ENCODE peak calls at places on chromosomes 3 and 15, in eight cellular contexts. One of them, this sample, is unnamed.

GRCh38 chr3:190860531-190860930 is 2.0 kb downstream of the GMNC start:
- DNase-seq in esophagus squamous epithelium: no peak
- DNase-seq in hepatocyte: no peak
- DNase-seq in heart left ventricle: no peak
- DNase-seq in GM23338: peak
- DNase-seq in stomach: no peak
- DNase-seq in neural progenitor cell: no peak
- DNase-seq in spleen: no peak
- DNase-seq in this sample: no peak

GRCh38 chr3:115363071-115363470 is 216.0 kb upstream of the ZBTB20 start:
- DNase-seq in neural progenitor cell: no peak
- DNase-seq in hepatocyte: no peak
- DNase-seq in heart left ventricle: no peak
- DNase-seq in spleen: no peak
- DNase-seq in GM23338: no peak
- DNase-seq in stomach: no peak
- DNase-seq in esophagus squamous epithelium: no peak
- DNase-seq in this sample: no peak

GRCh38 chr3:31937225-31937624 is 43.8 kb downstream of the OSBPL10 start:
- DNase-seq in stomach: no peak
- DNase-seq in esophagus squamous epithelium: no peak
- DNase-seq in GM23338: no peak
- DNase-seq in heart left ventricle: no peak
- DNase-seq in hepatocyte: no peak
- DNase-seq in neural progenitor cell: no peak
- DNase-seq in spleen: no peak
- DNase-seq in this sample: no peak

GRCh38 chr15:80494311-80494710 is 90.1 kb downstream of the ARNT2 start:
- DNase-seq in hepatocyte: no peak
- DNase-seq in neural progenitor cell: no peak
- DNase-seq in GM23338: no peak
- DNase-seq in spleen: no peak
- DNase-seq in heart left ventricle: no peak
- DNase-seq in esophagus squamous epithelium: no peak
- DNase-seq in stomach: no peak
- DNase-seq in this sample: no peak

GRCh38 chr15:64597469-64597806 is 137.1 kb downstream of the ZNF609 start:
- DNase-seq in neural progenitor cell: no peak
- DNase-seq in stomach: no peak
- DNase-seq in spleen: no peak
- DNase-seq in hepatocyte: no peak
- DNase-seq in esophagus squamous epithelium: no peak
- DNase-seq in heart left ventricle: no peak
- DNase-seq in GM23338: no peak
- DNase-seq in this sample: no peak

GRCh38 chr15:40238927-40239591 is at the start of gene PAK6:
- DNase-seq in neural progenitor cell: peak
- DNase-seq in heart left ventricle: no peak
- DNase-seq in GM23338: peak
- DNase-seq in spleen: no peak
- DNase-seq in hepatocyte: peak
- DNase-seq in esophagus squamous epithelium: no peak
- DNase-seq in stomach: peak
- DNase-seq in this sample: no peak

GRCh38 chr3:143121240-143122088 is 1.9 kb downstream of the CHST2 start:
- DNase-seq in neural progenitor cell: no peak
- DNase-seq in heart left ventricle: peak
- DNase-seq in spleen: peak
- DNase-seq in stomach: peak
- DNase-seq in esophagus squamous epithelium: no peak
- DNase-seq in GM23338: peak
- DNase-seq in hepatocyte: no peak
- DNase-seq in this sample: peak

GRCh38 chr15:44706946-44707636 is 4.0 kb downstream of the PATL2 start:
- DNase-seq in spleen: no peak
- DNase-seq in esophagus squamous epithelium: no peak
- DNase-seq in neural progenitor cell: no peak
- DNase-seq in GM23338: no peak
- DNase-seq in stomach: peak
- DNase-seq in hepatocyte: peak
- DNase-seq in heart left ventricle: no peak
- DNase-seq in this sample: no peak

GRCh38 chr15:97023131-97023844 is 692.8 kb downstream of the NR2F2 start:
- DNase-seq in GM23338: peak
- DNase-seq in esophagus squamous epithelium: no peak
- DNase-seq in spleen: no peak
- DNase-seq in heart left ventricle: no peak
- DNase-seq in neural progenitor cell: no peak
- DNase-seq in hepatocyte: no peak
- DNase-seq in stomach: no peak
- DNase-seq in this sample: no peak

GRCh38 chr15:63729115-63729884 is 104.4 kb downstream of the HERC1 start:
- DNase-seq in GM23338: no peak
- DNase-seq in heart left ventricle: no peak
- DNase-seq in esophagus squamous epithelium: no peak
- DNase-seq in hepatocyte: no peak
- DNase-seq in neural progenitor cell: no peak
- DNase-seq in spleen: no peak
- DNase-seq in stomach: no peak
- DNase-seq in this sample: no peak

GRCh38 chr15:88653200-88654064 is 14.6 kb downstream of the ISG20 start:
- DNase-seq in spleen: peak
- DNase-seq in neural progenitor cell: no peak
- DNase-seq in hepatocyte: no peak
- DNase-seq in heart left ventricle: no peak
- DNase-seq in stomach: no peak
- DNase-seq in esophagus squamous epithelium: no peak
- DNase-seq in GM23338: no peak
- DNase-seq in this sample: no peak

GRCh38 chr3:57583544-57583943 is 13.6 kb downstream of the ARF4 start:
- DNase-seq in hepatocyte: peak
- DNase-seq in spleen: no peak
- DNase-seq in neural progenitor cell: no peak
- DNase-seq in stomach: no peak
- DNase-seq in esophagus squamous epithelium: no peak
- DNase-seq in GM23338: no peak
- DNase-seq in heart left ventricle: no peak
- DNase-seq in this sample: no peak

GRCh38 chr3:190205739-190206138 is 85.0 kb upstream of the P3H2 start:
- DNase-seq in hepatocyte: no peak
- DNase-seq in stomach: no peak
- DNase-seq in spleen: no peak
- DNase-seq in neural progenitor cell: no peak
- DNase-seq in GM23338: no peak
- DNase-seq in heart left ventricle: no peak
- DNase-seq in esophagus squamous epithelium: no peak
- DNase-seq in this sample: peak

DNA sequence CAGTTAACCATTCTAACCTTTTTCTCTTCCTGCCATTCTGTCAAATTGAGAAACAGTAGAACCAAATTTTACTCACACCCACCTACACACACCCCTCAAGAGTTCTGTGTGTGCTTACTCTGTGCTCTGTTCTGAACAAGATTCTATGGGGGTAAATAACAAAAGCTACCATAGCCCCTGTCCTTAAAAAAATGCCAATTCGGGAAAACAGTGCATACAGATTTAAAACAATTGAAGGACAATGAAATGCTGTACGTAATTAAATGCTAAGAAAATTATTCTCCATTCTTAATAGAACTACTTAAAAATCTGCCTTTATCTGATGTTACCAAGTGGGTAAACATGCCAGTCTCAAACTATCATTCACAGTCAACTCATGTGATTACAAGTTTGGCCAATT is 1107.5 kb downstream of the TUSC7 start:
- DNase-seq in hepatocyte: no peak
- DNase-seq in stomach: no peak
- DNase-seq in spleen: no peak
- DNase-seq in esophagus squamous epithelium: no peak
- DNase-seq in neural progenitor cell: no peak
- DNase-seq in heart left ventricle: no peak
- DNase-seq in GM23338: no peak
- DNase-seq in this sample: no peak
- TF ChIP-seq CTCF in hepatocyte: no peak
- TF ChIP-seq CTCF in stomach: no peak
- TF ChIP-seq CTCF in spleen: no peak
- TF ChIP-seq CTCF in esophagus squamous epithelium: no peak
- TF ChIP-seq CTCF in neural progenitor cell: no peak
- TF ChIP-seq CTCF in heart left ventricle: no peak
- TF ChIP-seq CTCF in GM23338: no peak
- TF ChIP-seq CTCF in this sample: no peak

GRCh38 chr3:182698078-182698477 is 95.2 kb upstream of the ATP11B start:
- DNase-seq in spleen: no peak
- DNase-seq in esophagus squamous epithelium: no peak
- DNase-seq in stomach: no peak
- DNase-seq in hepatocyte: no peak
- DNase-seq in neural progenitor cell: no peak
- DNase-seq in GM23338: no peak
- DNase-seq in heart left ventricle: no peak
- DNase-seq in this sample: no peak

GRCh38 chr3:182704926-182705325 is 88.4 kb upstream of the ATP11B start:
- DNase-seq in GM23338: peak
- DNase-seq in heart left ventricle: no peak
- DNase-seq in neural progenitor cell: peak
- DNase-seq in spleen: no peak
- DNase-seq in stomach: no peak
- DNase-seq in hepatocyte: no peak
- DNase-seq in esophagus squamous epithelium: no peak
- DNase-seq in this sample: no peak

GRCh38 chr3:182699550-182700170 is 93.6 kb upstream of the ATP11B start:
- DNase-seq in esophagus squamous epithelium: no peak
- DNase-seq in heart left ventricle: no peak
- DNase-seq in GM23338: no peak
- DNase-seq in spleen: no peak
- DNase-seq in neural progenitor cell: no peak
- DNase-seq in hepatocyte: no peak
- DNase-seq in stomach: no peak
- DNase-seq in this sample: no peak

GRCh38 chr3:182703233-182703632 is 90.1 kb upstream of the ATP11B start:
- DNase-seq in hepatocyte: no peak
- DNase-seq in spleen: no peak
- DNase-seq in GM23338: no peak
- DNase-seq in neural progenitor cell: no peak
- DNase-seq in heart left ventricle: no peak
- DNase-seq in esophagus squamous epithelium: no peak
- DNase-seq in stomach: no peak
- DNase-seq in this sample: no peak

GRCh38 chr3:182702216-182702615 is 91.1 kb upstream of the ATP11B start:
- DNase-seq in esophagus squamous epithelium: no peak
- DNase-seq in heart left ventricle: no peak
- DNase-seq in GM23338: no peak
- DNase-seq in stomach: no peak
- DNase-seq in neural progenitor cell: no peak
- DNase-seq in spleen: no peak
- DNase-seq in hepatocyte: no peak
- DNase-seq in this sample: no peak
- H3K27ac ChIP-seq in esophagus squamous epithelium: no peak
- H3K27ac ChIP-seq in heart left ventricle: no peak
- H3K27ac ChIP-seq in GM23338: no peak
- H3K27ac ChIP-seq in stomach: no peak
- H3K27ac ChIP-seq in neural progenitor cell: no peak
- H3K27ac ChIP-seq in spleen: no peak
- H3K27ac ChIP-seq in hepatocyte: no peak
- H3K27ac ChIP-seq in this sample: no peak

GRCh38 chr15:91853501-91853967 is at the start of gene SLCO3A1:
- DNase-seq in neural progenitor cell: peak
- DNase-seq in hepatocyte: peak
- DNase-seq in stomach: peak
- DNase-seq in spleen: no peak
- DNase-seq in esophagus squamous epithelium: no peak
- DNase-seq in heart left ventricle: peak
- DNase-seq in GM23338: peak
- DNase-seq in this sample: no peak
- TF ChIP-seq CTCF in neural progenitor cell: no peak
- TF ChIP-seq CTCF in hepatocyte: no peak
- TF ChIP-seq CTCF in stomach: no peak
- TF ChIP-seq CTCF in spleen: no peak
- TF ChIP-seq CTCF in esophagus squamous epithelium: no peak
- TF ChIP-seq CTCF in heart left ventricle: no peak
- TF ChIP-seq CTCF in GM23338: no peak
- TF ChIP-seq CTCF in this sample: no peak

GRCh38 chr3:99875573-99875924 is 57.9 kb downstream of the CMSS1 start:
- DNase-seq in stomach: no peak
- DNase-seq in neural progenitor cell: peak
- DNase-seq in spleen: no peak
- DNase-seq in hepatocyte: peak
- DNase-seq in esophagus squamous epithelium: no peak
- DNase-seq in heart left ventricle: no peak
- DNase-seq in GM23338: peak
- DNase-seq in this sample: no peak

GRCh38 chr3:99879275-99879674 is 61.6 kb downstream of the CMSS1 start:
- DNase-seq in stomach: no peak
- DNase-seq in neural progenitor cell: no peak
- DNase-seq in hepatocyte: no peak
- DNase-seq in spleen: no peak
- DNase-seq in GM23338: no peak
- DNase-seq in heart left ventricle: no peak
- DNase-seq in esophagus squamous epithelium: no peak
- DNase-seq in this sample: no peak

GRCh38 chr3:99878005-99878404 is 60.3 kb downstream of the CMSS1 start:
- DNase-seq in hepatocyte: peak
- DNase-seq in GM23338: no peak
- DNase-seq in esophagus squamous epithelium: no peak
- DNase-seq in heart left ventricle: no peak
- DNase-seq in spleen: no peak
- DNase-seq in stomach: no peak
- DNase-seq in neural progenitor cell: no peak
- DNase-seq in this sample: no peak

GRCh38 chr3:99877180-99877579 is 59.5 kb downstream of the CMSS1 start:
- DNase-seq in esophagus squamous epithelium: no peak
- DNase-seq in neural progenitor cell: no peak
- DNase-seq in GM23338: no peak
- DNase-seq in stomach: no peak
- DNase-seq in heart left ventricle: no peak
- DNase-seq in spleen: no peak
- DNase-seq in hepatocyte: no peak
- DNase-seq in this sample: no peak

DNA sequence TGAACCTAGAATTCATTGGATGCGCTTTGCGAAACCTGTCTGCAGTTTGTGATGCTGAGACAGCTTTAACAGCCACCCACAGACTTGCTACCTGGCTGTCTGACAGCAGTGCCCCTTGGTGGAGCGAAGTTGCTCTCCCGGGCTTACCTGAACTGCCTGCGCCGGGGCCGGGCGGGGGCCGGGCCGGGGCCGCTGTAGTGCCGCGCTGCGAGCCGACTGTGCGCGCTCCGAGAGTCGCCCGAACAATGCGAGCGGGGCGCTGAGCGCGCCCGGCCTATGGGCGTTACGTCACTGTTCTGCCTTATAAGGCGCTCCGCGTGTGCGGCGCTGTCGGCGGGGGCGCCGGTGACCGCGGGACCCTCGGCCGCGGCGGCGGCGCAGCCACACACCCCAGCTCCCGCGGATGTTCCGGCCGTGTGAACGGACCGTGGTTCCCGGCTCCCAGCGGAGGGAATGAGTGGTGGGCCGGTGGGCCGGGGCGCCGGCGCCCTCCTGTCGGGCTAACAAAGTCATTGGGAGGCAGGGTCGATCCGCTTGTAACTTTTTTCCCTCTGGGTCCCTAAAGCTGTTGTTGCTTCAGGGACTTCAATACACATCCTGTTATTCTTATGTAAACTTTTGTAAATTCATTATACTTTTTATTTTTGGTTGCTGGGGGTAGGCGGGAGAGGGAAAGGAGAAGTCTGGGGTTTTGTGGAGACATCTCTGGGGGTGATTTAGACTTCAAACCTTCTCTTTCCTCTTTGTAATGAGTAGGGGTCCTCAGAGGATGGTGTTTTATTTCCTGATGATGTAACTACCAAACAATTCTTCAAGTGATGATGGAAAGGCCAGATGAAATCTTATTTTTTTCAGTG is 58.5 kb downstream of the CMSS1 start:
- DNase-seq in esophagus squamous epithelium: no peak
- DNase-seq in heart left ventricle: peak
- DNase-seq in spleen: peak
- DNase-seq in hepatocyte: peak
- DNase-seq in stomach: peak
- DNase-seq in neural progenitor cell: peak
- DNase-seq in GM23338: peak
- DNase-seq in this sample: no peak
- H3K27ac ChIP-seq in esophagus squamous epithelium: peak
- H3K27ac ChIP-seq in heart left ventricle: peak
- H3K27ac ChIP-seq in spleen: peak
- H3K27ac ChIP-seq in hepatocyte: peak
- H3K27ac ChIP-seq in stomach: peak
- H3K27ac ChIP-seq in neural progenitor cell: no peak
- H3K27ac ChIP-seq in GM23338: peak
- H3K27ac ChIP-seq in this sample: peak

This sample was measured in AG04450.